ENCODE peak calls at places on chromosomes 7 and 10, in five cellular contexts. C, T, O, X and S are unnamed samples.

GRCh38 chr10:128036746-128037542 is 89.3 kb downstream of the MKI67 start:
- DNase-seq in T (no peak), X (no peak), O (peak), C (no peak), S (no peak)

GRCh38 chr10:122282253-122282671 is 11.2 kb downstream of the BTBD16 start:
- DNase-seq in X (no peak), T (no peak), C (no peak), O (peak), S (no peak)

GRCh38 chr10:92834981-92835380 is 13.3 kb upstream of the EXOC6 start:
- DNase-seq in O (peak), T (no peak), C (no peak), X (no peak), S (no peak)

GRCh38 chr10:123097039-123097438 is 38.7 kb upstream of the HMX3 start:
- DNase-seq in O (no peak), C (no peak), X (no peak), T (no peak), S (no peak)

GRCh38 chr10:78596556-78596955 is 472.2 kb upstream of the ZMIZ1 start:
- DNase-seq in O (no peak), X (no peak), C (no peak), T (no peak), S (no peak)

GRCh38 chr10:22433875-22434274 is 88.6 kb downstream of the SPAG6 start:
- DNase-seq in X (no peak), O (peak), C (no peak), T (no peak), S (no peak)

GRCh38 chr7:98641646-98642489 is 24.8 kb downstream of the NPTX2 start:
- DNase-seq in C (no peak), X (peak), T (peak), O (no peak), S (no peak)

GRCh38 chr10:103849880-103850571 is 5.3 kb downstream of the SH3PXD2A start:
- DNase-seq in O (peak), C (no peak), T (no peak), X (no peak), S (no peak)

GRCh38 chr10:95319239-95319638 is 28.4 kb upstream of the PDLIM1 start:
- DNase-seq in O (peak), C (no peak), T (no peak), X (no peak), S (no peak)

GRCh38 chr10:95600158-95600557 is 39.0 kb upstream of the SORBS1 start:
- DNase-seq in X (no peak), T (no peak), C (no peak), O (no peak), S (peak)

GRCh38 chr7:33694006-33694405 is 211.3 kb upstream of the BMPER start:
- DNase-seq in T (no peak), X (no peak), C (no peak), O (no peak), S (no peak)

GRCh38 chr10:6918305-6918704 is 338.2 kb upstream of the PRKCQ start:
- DNase-seq in T (no peak), C (peak), X (no peak), O (no peak), S (peak)

GRCh38 chr10:73644767-73645166 is 3.5 kb upstream of the MYOZ1 start:
- DNase-seq in T (no peak), O (no peak), X (no peak), C (no peak), S (no peak)

GRCh38 chr7:131057524-131058065 is 270.1 kb upstream of the MKLN1 start:
- DNase-seq in X (peak), C (no peak), T (no peak), O (no peak), S (no peak)

GRCh38 chr10:128324058-128324457 is 197.8 kb upstream of the MKI67 start:
- DNase-seq in O (no peak), T (no peak), X (peak), C (no peak), S (peak)

GRCh38 chr7:130593033-130593432 is 75.5 kb downstream of the COPG2 start:
- DNase-seq in T (no peak), X (no peak), C (no peak), O (peak), S (peak)

GRCh38 chr7:140074780-140075179 is 12.0 kb upstream of the PARP12 start:
- DNase-seq in O (peak), C (no peak), X (no peak), T (no peak), S (no peak)

GRCh38 chr7:69517985-69518731 is 80.1 kb upstream of the AUTS2 start:
- DNase-seq in C (peak), X (no peak), O (no peak), T (no peak), S (no peak)

GRCh38 chr10:131143425-131144165 is 167.9 kb downstream of the TCERG1L start:
- DNase-seq in X (no peak), C (no peak), T (no peak), O (no peak), S (no peak)

GRCh38 chr7:14389052-14389988 is 399.9 kb upstream of the ETV1 start:
- DNase-seq in T (no peak), X (no peak), C (no peak), O (no peak), S (no peak)

GRCh38 chr10:92995509-92995908 is 65.1 kb upstream of the CYP26C1 start:
- DNase-seq in T (no peak), X (no peak), C (no peak), O (no peak), S (no peak)

GRCh38 chr10:21171197-21171935 is 274.3 kb upstream of the NEBL start:
- DNase-seq in C (peak), T (no peak), X (no peak), O (no peak), S (peak)

GRCh38 chr10:5527332-5528200 is 2.8 kb downstream of the CALML3 start:
- DNase-seq in X (peak), T (no peak), O (no peak), C (no peak), S (no peak)

GRCh38 chr10:70887804-70888800 is at the start of gene PCBD1:
- DNase-seq in T (no peak), O (peak), C (peak), X (peak), S (peak)

GRCh38 chr7:26369519-26370385 is 78.1 kb downstream of the SNX10 start:
- DNase-seq in C (peak), T (no peak), X (peak), O (peak), S (peak)

GRCh38 chr7:37832194-37832593 is 16.2 kb upstream of the NME8 start:
- DNase-seq in T (no peak), X (no peak), C (peak), O (no peak), S (no peak)

GRCh38 chr10:130894485-130894884 is 417.0 kb downstream of the TCERG1L start:
- DNase-seq in T (no peak), C (no peak), X (no peak), O (no peak), S (no peak)

GRCh38 chr7:6435486-6436384 is 12.0 kb downstream of the DAGLB start:
- DNase-seq in T (peak), O (peak), X (peak), C (peak), S (peak)

GRCh38 chr7:27096756-27097514 is 1.1 kb upstream of the HOXA1 start:
- DNase-seq in C (no peak), T (no peak), O (peak), X (no peak), S (no peak)

GRCh38 chr7:129122086-129122750 is 22.3 kb upstream of the TSPAN33 start:
- DNase-seq in X (no peak), C (no peak), O (no peak), T (peak), S (no peak)

GRCh38 chr7:52289247-52289646 is 746.2 kb upstream of the POM121L12 start:
- DNase-seq in T (no peak), X (no peak), O (no peak), C (no peak), S (no peak)

GRCh38 chr7:892648-893593 is 16.6 kb downstream of the GET4 start:
- DNase-seq in X (no peak), O (no peak), T (no peak), C (no peak), S (no peak)

DNA sequence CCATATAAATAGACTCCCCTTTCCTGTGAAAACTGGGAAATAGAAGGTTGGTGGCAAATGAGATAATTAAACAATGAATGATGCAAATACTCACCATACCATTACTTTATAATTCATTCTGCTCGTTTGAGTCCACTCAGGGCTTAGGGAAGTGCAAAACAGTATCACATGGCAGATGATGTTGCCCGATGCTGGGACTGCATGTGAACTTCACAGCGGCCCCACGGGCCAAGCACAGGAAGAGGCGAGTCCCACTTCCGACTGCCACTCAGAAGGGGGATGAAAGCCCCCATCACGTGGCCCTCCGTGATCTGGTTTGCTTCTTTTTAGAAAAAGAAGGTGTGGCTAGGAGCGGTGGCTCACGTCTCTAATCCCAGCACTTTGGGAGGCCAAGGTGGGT is 71.5 kb downstream of the PRPF18 start:
- DNase-seq in O (no peak), T (no peak), C (no peak), X (no peak), S (no peak)
- TF ChIP-seq MXI1 in O (no peak), T (no peak), C (no peak), X (no peak), S (no peak)

GRCh38 chr7:63067897-63068585 is 930.6 kb upstream of the ZNF722 start:
- DNase-seq in T (no peak), O (no peak), X (no peak), C (no peak), S (peak)
- TF ChIP-seq MXI1 in T (no peak), O (no peak), X (no peak), C (no peak), S (no peak)

DNA sequence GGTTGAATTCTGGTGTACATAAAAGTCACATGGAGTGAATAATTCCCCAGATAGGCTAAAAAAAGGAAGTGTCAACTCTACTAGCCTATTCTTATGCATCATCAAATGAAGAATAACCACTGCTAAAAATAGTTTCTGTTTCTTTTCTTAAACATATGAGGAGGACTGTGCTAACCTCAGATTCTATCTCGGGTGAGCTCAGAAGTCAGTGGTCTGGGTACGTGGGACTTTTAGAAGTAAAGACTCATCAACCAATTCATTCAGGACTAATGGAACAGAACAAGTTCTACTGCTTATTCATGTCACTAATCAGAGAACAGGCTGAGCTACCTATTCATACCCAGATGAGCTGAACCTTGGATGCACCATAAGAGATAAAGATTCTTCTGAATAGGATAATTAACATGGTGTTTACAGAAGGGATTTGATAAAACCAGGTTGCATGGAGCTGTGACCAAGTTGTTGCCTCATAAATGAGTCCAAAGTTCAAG is 9.5 kb upstream of the ASAH2 start:
- DNase-seq in O (peak), T (peak), X (peak), C (no peak), S (no peak)
- TF ChIP-seq MXI1 in O (no peak), T (peak), X (no peak), C (no peak), S (no peak)

DNA sequence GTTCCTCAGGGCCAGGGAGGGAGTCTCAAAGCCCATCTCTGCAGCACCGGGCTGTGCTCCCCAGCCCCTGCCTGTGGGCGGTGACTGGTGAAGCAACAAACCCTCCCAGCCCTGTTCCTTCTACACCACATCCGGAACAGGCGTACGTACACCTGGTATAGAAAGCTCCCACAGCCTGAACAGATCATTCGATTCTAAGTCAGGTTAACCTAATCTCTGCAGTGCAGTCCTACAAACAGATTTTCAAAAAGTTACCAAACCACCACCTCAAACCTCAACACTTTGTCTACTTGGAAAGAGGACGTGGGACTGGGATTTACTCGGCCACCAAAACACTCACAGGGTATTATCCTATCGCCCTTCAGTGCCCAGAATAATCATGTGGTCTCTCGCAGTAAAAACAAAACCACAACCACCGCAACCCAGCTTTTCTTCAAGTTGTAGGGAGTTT is 238.4 kb downstream of the DIP2C start:
- DNase-seq in X (no peak), T (peak), C (no peak), O (no peak), S (no peak)
- TF ChIP-seq MXI1 in X (no peak), T (no peak), C (no peak), O (no peak), S (no peak)

GRCh38 chr7:120862987-120863386 is 5.0 kb upstream of the TSPAN12 start:
- DNase-seq in X (no peak), O (no peak), T (no peak), C (no peak), S (no peak)
- TF ChIP-seq MXI1 in X (no peak), O (no peak), T (no peak), C (no peak), S (no peak)

DNA sequence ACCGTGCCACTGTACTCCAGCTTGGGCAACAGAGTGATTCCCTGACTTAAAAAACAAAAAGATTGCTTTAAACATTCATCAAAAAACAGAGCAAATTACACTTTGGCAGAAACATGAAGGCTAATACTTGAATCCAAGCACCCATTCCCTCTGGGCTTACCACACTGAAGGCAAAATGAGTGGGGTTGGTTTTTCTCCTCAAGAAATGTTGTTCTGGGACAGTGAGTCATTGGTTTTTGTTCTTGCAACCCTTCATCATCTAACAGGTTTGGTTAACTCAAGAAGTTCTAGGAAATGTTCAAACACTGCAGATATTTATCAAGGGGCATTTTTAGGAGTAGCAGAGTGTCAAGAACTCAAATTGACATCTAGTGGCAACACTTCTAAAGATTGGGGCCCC is 60.5 kb downstream of the KIAA1217 start:
- DNase-seq in X (no peak), O (no peak), C (no peak), T (no peak), S (no peak)
- TF ChIP-seq MXI1 in X (no peak), O (no peak), C (no peak), T (no peak), S (no peak)

GRCh38 chr7:45414226-45414625 is 159.9 kb upstream of the ADCY1 start:
- DNase-seq in T (no peak), O (no peak), X (no peak), C (no peak), S (no peak)

GRCh38 chr7:45407730-45408406 is 166.3 kb upstream of the ADCY1 start:
- DNase-seq in O (no peak), X (no peak), T (no peak), C (no peak), S (peak)

GRCh38 chr7:45408407-45408737 is 165.8 kb upstream of the ADCY1 start:
- DNase-seq in C (no peak), X (no peak), O (no peak), T (no peak), S (no peak)

GRCh38 chr7:45413419-45413818 is 160.7 kb upstream of the ADCY1 start:
- DNase-seq in C (no peak), T (no peak), X (no peak), O (no peak), S (no peak)

DNA sequence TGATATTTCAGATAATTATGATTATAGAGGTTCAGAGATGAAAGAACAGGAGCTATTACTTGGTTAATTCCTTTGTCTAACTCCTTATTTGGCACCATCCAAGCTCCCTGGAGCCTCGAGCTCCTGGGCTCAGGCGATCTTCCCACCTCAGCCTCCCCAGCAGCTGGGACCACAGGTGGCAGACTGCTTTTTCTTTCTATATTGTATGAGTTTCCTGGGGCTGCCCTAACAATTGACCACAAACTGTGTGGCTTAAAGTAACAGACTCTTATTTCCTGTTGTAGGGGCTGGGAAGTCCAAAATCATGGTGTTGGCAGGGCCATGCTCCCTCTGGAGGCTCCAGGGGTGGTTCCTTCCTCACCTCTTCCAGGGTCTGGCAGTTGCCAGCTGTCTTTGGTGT is 163.3 kb upstream of the ADCY1 start:
- DNase-seq in C (no peak), T (no peak), X (no peak), O (no peak), S (no peak)
- TF ChIP-seq MXI1 in C (no peak), T (no peak), X (no peak), O (no peak), S (no peak)

GRCh38 chr7:54860003-54860775 is 101.2 kb upstream of the SEC61G start:
- DNase-seq in X (no peak), C (no peak), O (peak), T (no peak), S (no peak)

GRCh38 chr7:54859066-54859465 is 100.1 kb upstream of the SEC61G start:
- DNase-seq in O (no peak), C (no peak), T (no peak), X (no peak), S (no peak)

GRCh38 chr7:54858008-54858692 is 99.1 kb upstream of the SEC61G start:
- DNase-seq in X (no peak), C (no peak), T (no peak), O (no peak), S (no peak)

GRCh38 chr7:54860843-54861242 is 101.8 kb upstream of the SEC61G start:
- DNase-seq in C (no peak), T (no peak), X (no peak), O (no peak), S (no peak)

DNA sequence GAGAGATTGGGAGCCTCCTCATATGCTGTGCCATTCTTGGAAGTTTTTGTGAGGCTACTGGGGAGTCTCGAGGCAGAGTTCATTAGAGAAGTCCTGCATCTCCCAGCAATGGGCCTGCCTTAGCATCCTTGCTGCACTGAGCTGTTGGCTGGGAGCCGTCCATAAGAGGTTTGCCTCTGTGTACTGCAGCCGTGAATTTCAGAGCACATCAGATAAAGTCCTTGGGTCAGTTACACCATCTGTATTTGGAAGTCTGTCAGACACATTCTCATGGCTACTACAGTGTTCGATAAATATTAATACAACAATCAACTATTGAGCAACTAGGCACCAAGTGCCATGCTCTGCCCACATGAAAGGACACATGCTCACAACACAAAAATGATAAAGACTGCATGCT is 100.5 kb upstream of the SEC61G start:
- DNase-seq in X (no peak), O (no peak), C (no peak), T (no peak), S (no peak)
- TF ChIP-seq MXI1 in X (no peak), O (no peak), C (no peak), T (no peak), S (no peak)

GRCh38 chr7:3961857-3962503 is 660.9 kb downstream of the SDK1 start:
- DNase-seq in X (no peak), O (no peak), T (no peak), C (no peak), S (no peak)
- TF ChIP-seq MXI1 in X (no peak), O (no peak), T (no peak), C (no peak), S (no peak)

DNA sequence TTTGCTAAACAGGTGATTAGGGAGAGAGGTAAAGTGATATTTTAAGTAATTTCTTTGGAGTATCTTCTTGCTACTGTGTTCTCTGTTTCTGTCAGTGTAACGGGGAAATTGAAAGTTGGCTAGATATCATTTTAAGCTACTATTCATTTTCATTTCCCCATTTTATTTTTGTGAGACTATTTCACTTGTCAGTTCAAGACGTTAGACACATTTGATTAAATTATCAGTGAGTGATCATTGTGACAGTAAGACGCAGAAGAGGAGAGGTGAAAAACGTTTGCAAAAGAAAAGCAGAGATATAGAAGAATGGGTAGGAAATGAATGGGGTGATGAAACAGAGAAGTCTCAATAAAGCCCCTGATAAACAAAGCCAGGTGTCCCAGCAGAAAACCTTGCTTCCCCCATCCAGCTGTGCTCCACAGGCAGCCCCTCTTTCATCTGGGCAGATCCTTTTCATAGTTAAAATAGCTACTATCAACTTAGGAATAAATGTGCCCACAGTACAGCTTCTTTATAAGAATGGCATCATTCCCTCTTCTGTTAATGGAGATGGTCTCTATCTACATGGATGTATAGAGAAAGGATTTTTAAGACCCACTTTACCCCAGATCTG is 137.9 kb upstream of the ITGB1 start:
- DNase-seq in O (no peak), X (no peak), T (peak), C (no peak), S (no peak)
- TF ChIP-seq MXI1 in O (no peak), X (no peak), T (no peak), C (no peak), S (no peak)